ENCODE peak calls at places on chromosomes 2 and 18, in ten cellular contexts. X is cardiac muscle cell, U is GM04504, R is spleen, S is suprapubic skin, D is T-helper 9 cell, N is fibroblast of mammary gland, W is glomerular endothelial cell, V is thoracic aorta, A is heart left ventricle. J is an unnamed sample.

GRCh38 chr2:191247381-191248057 is 2.3 kb downstream of the MYO1B start:
- DNase-seq in N (peak; percentile 96), X (peak; percentile 90), R (no peak), A (no peak), S (no peak), W (peak; percentile 67), U (peak; percentile 84), V (no peak), D (no peak), J (no peak)

GRCh38 chr2:227615181-227615580 is 541 bp upstream of the SCYGR3 start:
- DNase-seq in R (no peak), A (no peak), X (no peak), U (no peak), S (no peak), N (no peak), V (no peak), W (no peak), D (no peak), J (no peak)

GRCh38 chr2:147405651-147406050 is 439.2 kb upstream of the ACVR2A start:
- DNase-seq in R (no peak), N (peak; percentile 11), S (no peak), W (no peak), A (no peak), V (no peak), X (peak; percentile 5), U (no peak), D (no peak), J (no peak)

GRCh38 chr2:42840760-42841159 is 48.4 kb upstream of the HAAO start:
- DNase-seq in U (no peak), W (no peak), D (no peak), S (peak; percentile 71), V (no peak), A (no peak), R (peak; percentile 63), N (no peak), X (no peak), J (no peak)

GRCh38 chr2:32061973-32062861 is 1.1 kb upstream of the SPAST start:
- DNase-seq in N (peak; percentile 77), R (no peak), A (peak; percentile 73), V (no peak), W (no peak), X (peak; percentile 83), U (no peak), D (no peak), S (no peak), J (no peak)

GRCh38 chr2:99910903-99911302 is 231.5 kb downstream of the AFF3 start:
- DNase-seq in W (no peak), U (no peak), D (no peak), R (no peak), V (no peak), X (no peak), A (no peak), S (no peak), N (no peak), J (no peak)

GRCh38 chr2:212893216-212893615 is 258.2 kb downstream of the IKZF2 start:
- DNase-seq in W (no peak), R (no peak), N (no peak), U (no peak), A (no peak), V (no peak), X (no peak), D (no peak), S (no peak), J (no peak)

GRCh38 chr18:70463085-70463484 is 174.2 kb downstream of the SOCS6 start:
- DNase-seq in S (no peak), A (no peak), R (no peak), D (no peak), V (no peak), W (no peak), X (no peak), U (no peak), N (no peak), J (no peak)

GRCh38 chr2:238399094-238399493 is 27.6 kb upstream of the ASB1 start:
- DNase-seq in R (no peak), N (no peak), X (no peak), D (no peak), U (no peak), S (no peak), A (no peak), W (no peak), V (no peak), J (no peak)

GRCh38 chr2:235676536-235676799 is 182.6 kb downstream of the AGAP1 start:
- DNase-seq in N (no peak), V (no peak), A (no peak), U (no peak), R (no peak), X (no peak), D (no peak), S (no peak), W (no peak), J (no peak)

GRCh38 chr2:19543271-19544019 is 185.0 kb upstream of the OSR1 start:
- DNase-seq in A (no peak), R (no peak), D (no peak), N (peak; percentile 53), S (no peak), V (no peak), X (peak; percentile 40), U (no peak), W (no peak), J (no peak)

GRCh38 chr2:27152796-27153464 is 4.1 kb downstream of the TCF23 start:
- DNase-seq in W (no peak), U (no peak), S (no peak), V (no peak), A (no peak), N (peak; percentile 55), R (peak; percentile 30), D (no peak), X (no peak), J (no peak)